ENCODE peak calls at places on chromosomes 16 and 17, in four cellular contexts. I, N, R and G are unnamed samples.

GRCh38 chr16:71348262-71349085 is 10.0 kb upstream of the CALB2 start:
- DNase-seq in I (no peak), R (no peak), N (no peak), G (no peak)

GRCh38 chr16:8137581-8137980 is 452.7 kb downstream of the TMEM114 start:
- DNase-seq in R (no peak), I (no peak), N (no peak), G (no peak)

GRCh38 chr17:78532922-78533640 is 44.1 kb downstream of the DNAH17 start:
- DNase-seq in I (peak; percentile 11), R (no peak), N (no peak), G (no peak)

GRCh38 chr17:33210240-33210639 is 82.9 kb downstream of the ASIC2 start:
- DNase-seq in I (no peak), R (no peak), N (no peak), G (no peak)

GRCh38 chr16:48901712-48902374 is 291.9 kb upstream of the N4BP1 start:
- DNase-seq in I (no peak), R (no peak), N (no peak), G (no peak)

GRCh38 chr16:84847554-84848415 is 28.0 kb downstream of the CRISPLD2 start:
- DNase-seq in I (no peak), N (no peak), R (no peak), G (no peak)

GRCh38 chr17:78808106-78808635 is 26.1 kb upstream of the CYTH1 start:
- DNase-seq in R (no peak), N (no peak), I (no peak), G (no peak)

GRCh38 chr17:83173180-83173996 is 94.0 kb downstream of the METRNL start:
- DNase-seq in N (no peak), I (no peak), R (no peak), G (no peak)

GRCh38 chr17:48915459-48916282 is 7.5 kb downstream of the UBE2Z start:
- DNase-seq in R (no peak), I (peak; percentile 47), N (no peak), G (peak; percentile 74)

GRCh38 chr17:1256699-1257098 is 13.5 kb upstream of the BHLHA9 start:
- DNase-seq in I (no peak), R (no peak), N (no peak), G (no peak)

GRCh38 chr17:1264196-1264595 is 6.0 kb upstream of the BHLHA9 start:
- DNase-seq in N (no peak), R (no peak), I (no peak), G (no peak)

GRCh38 chr17:1260762-1261161 is 9.5 kb upstream of the BHLHA9 start:
- DNase-seq in N (no peak), R (no peak), I (no peak), G (no peak)

GRCh38 chr17:1255041-1255440 is 15.2 kb upstream of the BHLHA9 start:
- DNase-seq in I (no peak), N (no peak), R (no peak), G (no peak)

GRCh38 chr17:1259910-1260389 is 10.3 kb upstream of the BHLHA9 start:
- DNase-seq in R (no peak), N (no peak), I (no peak), G (no peak)
- H3K4me3 ChIP-seq in R (peak overlapping the region; percentile 41), N (no peak overlapping the region), I (peak overlapping the region; percentile 32), G (no peak overlapping the region)

GRCh38 chr17:28703552-28704218 is 8.0 kb downstream of the PROCA1 start:
- DNase-seq in N (no peak), I (no peak), R (peak; percentile 19), G (no peak)

GRCh38 chr17:28700278-28700677 is 11.4 kb downstream of the PROCA1 start:
- DNase-seq in R (peak; percentile 13), I (no peak), N (no peak), G (no peak)

GRCh38 chr17:28700830-28701492 is 10.7 kb downstream of the PROCA1 start:
- DNase-seq in R (peak; percentile 12), I (no peak), N (no peak), G (no peak)

GRCh38 chr17:28702752-28703150 is 8.9 kb downstream of the PROCA1 start:
- DNase-seq in I (no peak), R (no peak), N (no peak), G (no peak)

DNA sequence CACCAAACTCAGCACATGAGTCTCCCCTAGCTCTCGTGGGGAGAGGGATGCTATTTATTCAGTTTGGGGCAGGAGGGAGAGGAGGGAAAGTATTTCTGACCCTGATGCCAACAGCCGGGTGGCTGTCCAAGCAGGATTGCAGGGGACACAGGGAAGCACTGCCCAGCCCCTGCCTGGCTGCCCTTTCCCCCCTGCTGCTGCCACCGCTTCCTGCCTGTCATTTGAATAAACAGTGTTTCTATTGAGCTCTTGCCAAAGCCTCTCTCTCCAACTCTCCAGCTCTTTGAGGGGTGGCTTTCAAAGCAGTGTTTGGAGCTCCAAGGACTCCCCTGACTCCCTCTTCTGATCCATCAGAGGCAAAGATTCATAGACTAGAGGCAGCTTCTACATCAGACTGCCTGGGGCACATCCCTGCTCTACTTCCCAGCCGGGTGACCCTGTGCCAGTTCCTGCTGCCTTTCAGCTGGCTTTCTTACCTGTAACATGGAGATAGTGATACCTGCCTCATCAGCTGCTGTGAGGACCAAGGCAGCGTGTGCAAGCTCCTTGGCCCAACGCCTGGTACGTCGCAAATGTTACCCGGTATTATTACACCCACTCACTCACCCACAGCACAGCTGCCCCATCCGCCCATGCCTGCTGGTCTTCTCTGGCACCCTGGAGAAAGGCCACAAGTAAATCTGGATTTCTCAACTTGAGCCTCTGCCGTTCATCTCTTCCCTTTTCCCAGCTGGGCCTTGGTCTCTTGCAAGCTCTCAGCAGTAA is 9.5 kb downstream of the PROCA1 start:
- DNase-seq in R (no peak), N (peak; percentile 73), I (no peak), G (no peak)
- TF ChIP-seq MYC in R (no peak), N (no peak), I (no peak), G (no peak)

GRCh38 chr17:63495471-63495870 is 18.6 kb downstream of the ACE start:
- DNase-seq in N (no peak), R (no peak), I (no peak), G (no peak)
- H2AFZ ChIP-seq in N (no peak overlapping the region), R (no peak overlapping the region), I (no peak overlapping the region), G (no peak overlapping the region)

DNA sequence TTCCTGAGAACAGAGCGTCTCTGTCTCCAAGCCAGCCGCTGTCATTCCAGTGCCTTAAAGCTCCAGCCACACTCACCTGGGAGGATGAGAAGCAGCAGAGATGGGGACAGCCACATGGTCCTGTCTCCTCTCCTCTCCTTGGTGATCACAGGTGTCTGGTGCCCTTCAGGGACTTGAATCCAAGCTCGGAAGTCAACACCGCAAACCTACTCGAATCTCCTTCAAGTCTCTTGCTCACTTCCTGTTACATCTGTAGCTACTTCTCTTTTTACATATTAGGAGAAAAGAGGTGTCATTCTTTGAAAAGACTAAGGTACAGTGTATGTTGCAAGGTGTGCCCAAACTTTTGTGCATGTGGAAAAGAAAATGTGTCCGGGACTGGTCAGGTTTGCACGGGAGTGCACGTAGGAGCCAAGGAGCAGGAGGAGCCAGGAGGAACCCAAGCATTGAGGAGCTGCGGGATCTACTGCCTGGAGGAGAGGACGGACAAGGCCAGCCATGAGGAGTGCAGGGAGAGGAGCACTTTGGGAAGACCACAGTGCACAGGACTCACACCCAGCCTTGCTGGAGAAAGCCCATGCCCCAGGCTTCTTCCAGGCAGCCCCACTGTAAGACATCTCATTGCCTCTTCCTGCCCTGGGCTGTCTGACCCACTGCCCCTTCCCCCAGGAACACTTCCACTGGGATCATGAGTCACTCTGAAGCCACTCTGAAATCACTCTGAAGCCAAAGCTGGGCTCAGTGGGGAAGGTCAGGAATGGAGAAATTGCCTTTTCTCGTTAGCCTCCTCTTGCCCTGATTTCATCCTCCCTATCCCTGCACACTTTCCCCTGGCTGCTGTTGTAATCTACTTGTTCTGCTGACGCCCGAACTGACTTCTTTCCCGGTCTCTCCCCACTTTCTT is at the start of gene CD300LD:
- DNase-seq in I (no peak), N (no peak), R (no peak), G (no peak)
- H3K4me3 ChIP-seq in I (no peak within 1 kb of the TSS), N (no peak within 1 kb of the TSS), R (no peak within 1 kb of the TSS), G (no peak within 1 kb of the TSS)

GRCh38 chr17:41835214-41835799 is 725 bp downstream of the NT5C3B start:
- DNase-seq in R (no peak), I (no peak), N (no peak), G (no peak)

GRCh38 chr17:41836550-41837196 is 641 bp upstream of the NT5C3B start:
- DNase-seq in N (no peak), I (no peak), R (no peak), G (no peak)

GRCh38 chr17:41837761-41838538 is at the start of gene KLHL10:
- DNase-seq in N (no peak), R (no peak), I (no peak), G (no peak)

DNA sequence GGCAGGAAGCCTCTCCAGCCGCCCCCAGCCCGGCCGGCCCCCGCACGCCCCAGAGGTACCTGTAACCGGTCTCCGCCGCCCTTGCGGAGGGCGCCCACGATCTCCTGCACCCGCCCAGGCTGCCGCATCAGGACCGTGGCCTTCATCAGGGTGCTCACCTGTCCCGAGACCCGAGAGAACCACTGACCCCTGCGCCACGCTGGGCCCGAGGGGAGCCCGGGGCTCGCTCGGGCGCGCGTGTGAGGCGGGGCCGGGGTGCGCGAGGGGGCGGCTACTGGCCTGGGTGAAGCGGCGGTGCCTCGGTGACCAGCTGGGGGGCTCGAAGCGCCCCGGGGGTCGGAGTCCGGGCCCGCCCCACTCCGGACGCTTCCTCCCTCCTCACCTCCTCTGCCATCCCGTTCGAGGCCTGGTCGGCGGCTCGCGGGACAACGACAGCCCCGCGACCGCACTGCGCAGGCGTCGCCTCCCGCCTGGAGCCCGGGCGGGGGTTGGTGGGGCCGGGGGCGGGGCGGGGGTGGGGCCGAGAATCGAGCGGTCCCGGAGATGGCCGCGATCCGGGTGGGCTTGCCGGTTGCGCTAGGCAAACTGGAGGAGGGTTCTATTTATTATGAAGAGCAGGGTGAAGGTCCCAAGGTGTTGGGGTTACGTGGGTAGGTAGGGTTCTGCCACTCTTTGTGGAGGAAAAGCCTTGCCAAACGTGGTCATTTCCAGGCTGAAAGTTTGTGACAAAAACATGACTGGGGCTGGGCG is at the start of gene NT5C3B:
- DNase-seq in I (peak; percentile 44), R (peak; percentile 94), N (peak; percentile 52), G (no peak)
- TF ChIP-seq MYC in I (no peak), R (no peak), N (peak; percentile 28), G (no peak)

DNA sequence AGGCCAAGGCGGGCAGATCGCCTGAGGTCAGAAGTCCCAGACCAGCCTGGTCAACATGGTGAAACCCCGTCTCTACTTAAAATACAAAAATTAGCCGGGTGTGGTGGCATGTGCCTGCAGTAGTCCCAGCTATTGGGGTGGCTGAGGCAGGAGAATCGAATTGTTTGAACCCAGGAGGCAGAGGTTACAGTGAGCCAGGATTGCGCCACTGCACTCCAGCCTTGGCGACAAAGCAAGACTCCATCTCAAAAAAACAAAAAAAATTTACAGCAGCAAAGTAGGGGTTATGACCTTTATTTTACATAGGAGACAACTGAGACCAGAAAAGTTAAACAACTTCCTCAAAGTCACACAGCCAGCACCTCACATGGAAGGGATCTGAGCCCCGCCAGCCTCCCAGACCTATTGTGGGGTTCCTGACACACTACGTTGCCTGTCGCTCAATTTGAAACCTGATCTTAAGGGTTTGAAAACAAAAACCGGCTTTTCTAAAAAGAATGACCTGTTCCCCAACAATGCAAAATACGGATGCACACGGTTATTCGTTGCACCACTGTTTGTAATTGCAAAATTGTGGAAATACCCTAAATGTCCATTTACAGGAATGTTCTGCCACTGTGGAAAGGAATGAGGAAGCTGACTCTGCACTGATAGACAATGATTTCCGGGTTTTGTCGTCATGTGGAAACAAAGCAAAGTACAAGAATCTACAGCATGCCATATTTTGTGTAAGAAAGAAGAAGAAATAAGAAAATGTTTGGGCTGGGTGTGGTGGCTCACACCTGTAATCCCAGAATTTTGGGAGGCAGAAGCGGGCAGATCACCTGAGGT is 77.2 kb downstream of the CNGB1 start:
- DNase-seq in I (peak; percentile 92), N (peak; percentile 99), R (no peak), G (no peak)
- H2AFZ ChIP-seq in I (peak overlapping the region; percentile 85), N (no peak overlapping the region), R (peak overlapping the region; percentile 72), G (no peak overlapping the region)

GRCh38 chr16:69443809-69444611 is 19.6 kb downstream of the CYB5B start:
- DNase-seq in N (no peak), R (no peak), I (peak; percentile 61), G (no peak)
- H3K4me3 ChIP-seq in N (no peak overlapping the region), R (peak overlapping the region; percentile 16), I (no peak overlapping the region), G (peak overlapping the region; percentile 40)